ENCODE peak calls at places on chromosomes 6 and 20, in nine cellular contexts. Z is foreskin fibroblast; L is prostate gland; K is heart left ventricle; N is stimulated activated CD8-positive, alpha-beta memory T cell treated with anti-CD3 and anti-CD28 coated beads, Interleukin-2, amount 100 ng/mL, for 1 hour; W is NCI-H524 treated with DMSO at 0.1 percent for 48 hours; X is RWPE1; R is NCI-H748 treated with DMSO at 0.1 percent for 48 hours; H is heart right ventricle. M is an unnamed sample.
A peak's percentile ranks its signal among the peaks of the same experiment; 100 is the strongest.

GRCh38 chr20:45470939-45471338 is 1.4 kb downstream of the WFDC2 start:
- DNase-seq in X (no peak), H (no peak), K (no peak), L (no peak), N (no peak), Z (peak; percentile 44), W (no peak), R (no peak), M (no peak)

GRCh38 chr20:22688485-22688884 is 104.1 kb upstream of the FOXA2 start:
- DNase-seq in L (no peak), R (no peak), N (no peak), W (no peak), X (no peak), H (no peak), Z (no peak), K (no peak), M (no peak)

GRCh38 chr20:50395914-50396488 is 114.2 kb upstream of the PTPN1 start:
- DNase-seq in X (no peak), R (no peak), L (no peak), H (no peak), Z (no peak), K (no peak), W (no peak), N (no peak), M (no peak)

GRCh38 chr6:132122871-132123270 is 171.7 kb upstream of the CCN2 start:
- DNase-seq in L (no peak), Z (no peak), K (no peak), R (no peak), W (no peak), X (no peak), H (no peak), N (no peak), M (peak; percentile 56)

GRCh38 chr6:159217595-159218275 is 48.5 kb downstream of the FNDC1 start:
- DNase-seq in Z (peak; percentile 80), L (no peak), K (peak; percentile 66), W (peak; percentile 38), R (peak; percentile 4), X (peak; percentile 36), H (no peak), N (no peak), M (peak; percentile 28)

GRCh38 chr6:1604347-1604990 is 5.2 kb upstream of the FOXC1 start:
- DNase-seq in R (peak; percentile 44), K (peak; percentile 89), N (peak; percentile 20), H (peak; percentile 80), L (peak; percentile 58), X (peak; percentile 64), W (no peak), Z (peak; percentile 81), M (peak; percentile 83)

GRCh38 chr6:156582509-156582992 is 194.6 kb upstream of the ARID1B start:
- DNase-seq in X (no peak), Z (no peak), H (no peak), R (peak; percentile 91), L (no peak), K (no peak), W (no peak), N (no peak), M (peak; percentile 62)

GRCh38 chr20:58005581-58006345 is 222.7 kb downstream of the ANKRD60 start:
- DNase-seq in L (no peak), R (no peak), H (no peak), W (no peak), X (no peak), Z (no peak), N (no peak), K (no peak), M (no peak)

GRCh38 chr20:48066256-48066655 is 281.0 kb upstream of the SULF2 start:
- DNase-seq in N (no peak), Z (peak; percentile 46), L (no peak), X (peak; percentile 50), W (no peak), K (no peak), R (no peak), H (no peak), M (no peak)

GRCh38 chr20:31633339-31633914 is 4.3 kb upstream of the COX4I2 start:
- DNase-seq in L (no peak), N (no peak), H (peak; percentile 40), X (no peak), K (peak; percentile 68), Z (peak; percentile 82), W (no peak), R (no peak), M (no peak)

GRCh38 chr6:7911345-7911725 is 747 bp upstream of the TXNDC5 start:
- DNase-seq in K (no peak), R (peak; percentile 13), W (no peak), Z (no peak), L (no peak), X (peak; percentile 39), H (no peak), N (no peak), M (no peak)

GRCh38 chr20:35271073-35271882 is 6.6 kb downstream of the MMP24OS start:
- DNase-seq in W (no peak), Z (no peak), H (no peak), L (no peak), R (no peak), X (no peak), K (no peak), N (no peak), M (no peak)

GRCh38 chr6:422423-423061 is 31.0 kb downstream of the IRF4 start:
- DNase-seq in W (no peak), H (no peak), N (no peak), L (no peak), R (no peak), X (peak; percentile 89), K (no peak), Z (peak; percentile 94), M (no peak)

GRCh38 chr20:57323034-57323433 is 6.6 kb upstream of the SPO11 start:
- DNase-seq in H (no peak), L (no peak), W (no peak), Z (peak; percentile 43), K (no peak), N (no peak), X (peak; percentile 93), R (no peak), M (no peak)

GRCh38 chr6:161557333-161558107 is 283.7 kb upstream of the AGPAT4 start:
- DNase-seq in N (no peak), R (no peak), Z (no peak), X (no peak), W (peak; percentile 36), L (no peak), K (no peak), H (no peak), M (no peak)

GRCh38 chr6:163373240-163373639 is 41.3 kb upstream of the QKI start:
- DNase-seq in X (no peak), H (no peak), N (no peak), L (no peak), R (no peak), K (no peak), W (no peak), Z (no peak), M (no peak)

GRCh38 chr6:134074151-134074712 is 21.8 kb upstream of the SLC2A12 start:
- DNase-seq in L (no peak), Z (no peak), W (no peak), H (no peak), R (peak; percentile 97), X (no peak), K (no peak), N (no peak), M (peak; percentile 64)

GRCh38 chr6:158367824-158368223 is 55.6 kb downstream of the TULP4 start:
- DNase-seq in Z (no peak), W (no peak), X (no peak), L (no peak), R (no peak), N (no peak), K (no peak), H (no peak), M (no peak)

GRCh38 chr20:58586565-58587093 is 64.5 kb upstream of the STX16 start:
- DNase-seq in N (no peak), L (no peak), Z (no peak), K (no peak), R (no peak), X (no peak), W (no peak), H (no peak), M (no peak)

GRCh38 chr6:169451065-169451840 is 197.6 kb upstream of the THBS2 start:
- DNase-seq in N (no peak), L (no peak), K (no peak), H (no peak), Z (peak; percentile 12), R (no peak), W (no peak), X (no peak), M (no peak)

GRCh38 chr20:63752411-63753101 is 13.0 kb downstream of the SLC2A4RG start:
- DNase-seq in R (no peak), K (peak; percentile 57), W (no peak), Z (no peak), H (no peak), X (no peak), L (no peak), N (no peak), M (no peak)

GRCh38 chr6:35370124-35370741 is 27.9 kb downstream of the PPARD start:
- DNase-seq in H (peak; percentile 49), Z (peak; percentile 98), N (no peak), K (peak; percentile 79), W (no peak), X (peak; percentile 91), L (no peak), R (no peak), M (peak; percentile 41)

GRCh38 chr6:38346291-38347079 is 293.2 kb downstream of the BTBD9 start:
- DNase-seq in W (no peak), H (no peak), N (no peak), L (no peak), X (peak; percentile 3), R (no peak), Z (peak; percentile 82), K (no peak), M (no peak)

GRCh38 chr6:118551063-118551672 is 3.1 kb downstream of the PLN start:
- DNase-seq in K (no peak), X (peak; percentile 45), R (peak; percentile 38), L (no peak), H (no peak), N (no peak), Z (peak; percentile 70), W (no peak), M (no peak)

GRCh38 chr6:147651249-147652063 is 143.0 kb downstream of the SAMD5 start:
- DNase-seq in H (peak; percentile 28), X (no peak), W (no peak), K (no peak), Z (peak; percentile 69), L (no peak), N (no peak), R (no peak), M (no peak)

GRCh38 chr6:166333172-166333995 is 9.0 kb downstream of the SFT2D1 start:
- DNase-seq in L (no peak), Z (no peak), K (no peak), R (no peak), W (no peak), N (no peak), X (no peak), H (no peak), M (no peak)

GRCh38 chr20:36341331-36342020 is 35.3 kb downstream of the DLGAP4 start:
- DNase-seq in X (no peak), N (no peak), L (no peak), R (no peak), W (no peak), Z (no peak), K (peak; percentile 26), H (no peak), M (no peak)

GRCh38 chr6:40789143-40789764 is 202.1 kb upstream of the LRFN2 start:
- DNase-seq in R (no peak), X (no peak), H (no peak), K (no peak), N (no peak), W (no peak), L (no peak), Z (no peak), M (no peak)

GRCh38 chr6:105207524-105208269 is 27.9 kb upstream of the POPDC3 start:
- DNase-seq in N (no peak), L (no peak), Z (peak; percentile 61), W (no peak), K (no peak), H (no peak), X (no peak), R (no peak), M (no peak)

GRCh38 chr6:158708239-158708638 is 58.4 kb downstream of the SYTL3 start:
- DNase-seq in Z (peak; percentile 56), R (no peak), X (no peak), L (no peak), N (no peak), K (peak; percentile 72), W (no peak), H (peak; percentile 59), M (no peak)

GRCh38 chr20:10611357-10611756 is 62.4 kb downstream of the JAG1 start:
- DNase-seq in K (peak; percentile 69), R (peak; percentile 30), X (no peak), Z (peak; percentile 63), W (no peak), N (no peak), L (peak; percentile 33), H (peak; percentile 48), M (no peak)